ENCODE peak calls at places on chromosomes 16 and 17, in seven cellular contexts. One of them, this sample, is unnamed.

GRCh38 chr16:51851111-51851510 is 695.8 kb downstream of the TOX3 start:
- DNase-seq in body of pancreas: no peak
- DNase-seq in AG04450: no peak
- DNase-seq in cardiac fibroblast: no peak
- DNase-seq in heart left ventricle: no peak
- DNase-seq in CD4-positive, alpha-beta T cell: no peak
- DNase-seq in lower leg skin: no peak
- DNase-seq in this sample: no peak

GRCh38 chr16:86391987-86392386 is 118.3 kb upstream of the FOXF1 start:
- DNase-seq in cardiac fibroblast: no peak
- DNase-seq in CD4-positive, alpha-beta T cell: no peak
- DNase-seq in body of pancreas: no peak
- DNase-seq in heart left ventricle: no peak
- DNase-seq in AG04450: peak
- DNase-seq in lower leg skin: no peak
- DNase-seq in this sample: no peak

GRCh38 chr16:69477546-69477945 is 53.1 kb downstream of the CYB5B start:
- DNase-seq in heart left ventricle: no peak
- DNase-seq in body of pancreas: no peak
- DNase-seq in AG04450: no peak
- DNase-seq in lower leg skin: no peak
- DNase-seq in CD4-positive, alpha-beta T cell: no peak
- DNase-seq in cardiac fibroblast: peak
- DNase-seq in this sample: no peak

GRCh38 chr16:14454391-14454790 is 175.7 kb downstream of the PARN start:
- DNase-seq in lower leg skin: no peak
- DNase-seq in cardiac fibroblast: no peak
- DNase-seq in CD4-positive, alpha-beta T cell: no peak
- DNase-seq in AG04450: peak
- DNase-seq in body of pancreas: no peak
- DNase-seq in heart left ventricle: no peak
- DNase-seq in this sample: no peak

GRCh38 chr17:9211133-9211765 is 189.9 kb downstream of the NTN1 start:
- DNase-seq in lower leg skin: no peak
- DNase-seq in CD4-positive, alpha-beta T cell: no peak
- DNase-seq in heart left ventricle: no peak
- DNase-seq in body of pancreas: no peak
- DNase-seq in AG04450: no peak
- DNase-seq in cardiac fibroblast: no peak
- DNase-seq in this sample: no peak

GRCh38 chr17:83173997-83174858 is 94.8 kb downstream of the METRNL start:
- DNase-seq in heart left ventricle: peak
- DNase-seq in cardiac fibroblast: peak
- DNase-seq in CD4-positive, alpha-beta T cell: no peak
- DNase-seq in body of pancreas: peak
- DNase-seq in lower leg skin: peak
- DNase-seq in AG04450: no peak
- DNase-seq in this sample: no peak

GRCh38 chr16:19901164-19901563 is 16.5 kb upstream of the GPRC5B start:
- DNase-seq in lower leg skin: no peak
- DNase-seq in CD4-positive, alpha-beta T cell: no peak
- DNase-seq in body of pancreas: no peak
- DNase-seq in cardiac fibroblast: no peak
- DNase-seq in AG04450: no peak
- DNase-seq in heart left ventricle: no peak
- DNase-seq in this sample: no peak

GRCh38 chr17:79714129-79714528 is 16.6 kb upstream of the ENPP7 start:
- DNase-seq in cardiac fibroblast: no peak
- DNase-seq in body of pancreas: no peak
- DNase-seq in lower leg skin: no peak
- DNase-seq in CD4-positive, alpha-beta T cell: no peak
- DNase-seq in AG04450: no peak
- DNase-seq in heart left ventricle: no peak
- DNase-seq in this sample: no peak

GRCh38 chr16:79001156-79001997 is 599.2 kb downstream of the MAF start:
- DNase-seq in AG04450: no peak
- DNase-seq in cardiac fibroblast: no peak
- DNase-seq in lower leg skin: no peak
- DNase-seq in CD4-positive, alpha-beta T cell: no peak
- DNase-seq in heart left ventricle: no peak
- DNase-seq in body of pancreas: no peak
- DNase-seq in this sample: no peak

GRCh38 chr17:50060951-50061712 is 5.2 kb downstream of the ITGA3 start:
- DNase-seq in heart left ventricle: peak
- DNase-seq in CD4-positive, alpha-beta T cell: no peak
- DNase-seq in cardiac fibroblast: peak
- DNase-seq in AG04450: no peak
- DNase-seq in lower leg skin: no peak
- DNase-seq in body of pancreas: peak
- DNase-seq in this sample: no peak

GRCh38 chr17:60094754-60095153 is 16.0 kb upstream of the HEATR6 start:
- DNase-seq in CD4-positive, alpha-beta T cell: no peak
- DNase-seq in body of pancreas: no peak
- DNase-seq in AG04450: no peak
- DNase-seq in cardiac fibroblast: no peak
- DNase-seq in heart left ventricle: no peak
- DNase-seq in lower leg skin: no peak
- DNase-seq in this sample: no peak

GRCh38 chr17:38453951-38454421 is 25.7 kb downstream of the ARHGAP23 start:
- DNase-seq in cardiac fibroblast: peak
- DNase-seq in body of pancreas: no peak
- DNase-seq in lower leg skin: no peak
- DNase-seq in heart left ventricle: no peak
- DNase-seq in CD4-positive, alpha-beta T cell: no peak
- DNase-seq in AG04450: no peak
- DNase-seq in this sample: no peak

GRCh38 chr16:88618956-88619667 is 19.3 kb upstream of the IL17C start:
- DNase-seq in body of pancreas: no peak
- DNase-seq in lower leg skin: no peak
- DNase-seq in heart left ventricle: no peak
- DNase-seq in cardiac fibroblast: no peak
- DNase-seq in AG04450: no peak
- DNase-seq in CD4-positive, alpha-beta T cell: no peak
- DNase-seq in this sample: no peak

GRCh38 chr17:44578947-44579346 is 21.7 kb downstream of the FZD2 start:
- DNase-seq in lower leg skin: no peak
- DNase-seq in CD4-positive, alpha-beta T cell: no peak
- DNase-seq in AG04450: no peak
- DNase-seq in heart left ventricle: no peak
- DNase-seq in cardiac fibroblast: no peak
- DNase-seq in body of pancreas: no peak
- DNase-seq in this sample: no peak

GRCh38 chr16:87143661-87144121 is 173.5 kb downstream of the C16orf95 start:
- DNase-seq in CD4-positive, alpha-beta T cell: no peak
- DNase-seq in cardiac fibroblast: no peak
- DNase-seq in lower leg skin: no peak
- DNase-seq in heart left ventricle: no peak
- DNase-seq in body of pancreas: no peak
- DNase-seq in AG04450: no peak
- DNase-seq in this sample: no peak

GRCh38 chr17:7440113-7440822 is 956 bp downstream of the FGF11 start:
- DNase-seq in body of pancreas: peak
- DNase-seq in heart left ventricle: peak
- DNase-seq in lower leg skin: peak
- DNase-seq in AG04450: no peak
- DNase-seq in cardiac fibroblast: peak
- DNase-seq in CD4-positive, alpha-beta T cell: no peak
- DNase-seq in this sample: peak

GRCh38 chr17:42554250-42555121 is 1.8 kb downstream of the HSD17B1 start:
- DNase-seq in heart left ventricle: peak
- DNase-seq in AG04450: no peak
- DNase-seq in CD4-positive, alpha-beta T cell: peak
- DNase-seq in cardiac fibroblast: peak
- DNase-seq in lower leg skin: peak
- DNase-seq in body of pancreas: peak
- DNase-seq in this sample: no peak

DNA sequence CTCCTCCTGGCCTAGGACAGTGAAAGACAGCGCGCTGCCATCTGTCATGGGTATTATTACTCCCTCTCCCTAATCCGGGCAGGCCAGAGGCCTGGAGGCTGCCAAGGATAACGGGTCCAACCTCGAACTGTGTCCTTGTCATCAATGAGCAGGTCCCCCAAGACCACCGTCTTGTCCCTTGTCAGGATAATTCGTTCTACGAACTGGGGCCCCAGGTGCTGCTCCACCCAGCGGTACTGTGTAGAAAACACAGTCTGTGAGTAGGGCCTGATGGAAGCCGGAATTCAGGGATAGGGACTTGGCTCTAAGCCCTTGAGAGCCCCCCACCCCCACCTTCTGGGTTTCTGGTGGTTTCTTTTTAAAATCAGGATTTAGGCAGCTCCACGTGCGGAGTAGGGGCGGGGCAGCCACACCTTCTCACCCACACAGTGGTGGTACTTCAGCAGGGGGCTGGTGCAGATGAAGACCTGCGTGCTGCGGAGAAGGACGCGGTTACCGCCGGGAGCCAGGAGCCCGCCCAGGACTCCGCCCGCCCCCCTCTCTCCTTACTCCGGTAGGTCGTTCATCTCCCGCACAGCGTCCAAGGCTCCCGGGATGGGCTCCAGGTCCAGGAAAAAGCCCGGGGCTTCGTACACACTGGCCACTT is 787 bp downstream of the NT5C start:
- DNase-seq in body of pancreas: peak
- DNase-seq in AG04450: no peak
- DNase-seq in CD4-positive, alpha-beta T cell: peak
- DNase-seq in cardiac fibroblast: peak
- DNase-seq in heart left ventricle: peak
- DNase-seq in lower leg skin: peak
- DNase-seq in this sample: no peak
- TF ChIP-seq CTCF in body of pancreas: no peak
- TF ChIP-seq CTCF in AG04450: peak
- TF ChIP-seq CTCF in CD4-positive, alpha-beta T cell: no peak
- TF ChIP-seq CTCF in cardiac fibroblast: peak
- TF ChIP-seq CTCF in heart left ventricle: no peak
- TF ChIP-seq CTCF in lower leg skin: no peak
- TF ChIP-seq CTCF in this sample: no peak

GRCh38 chr17:48907713-48908046 is 527 bp upstream of the UBE2Z start:
- DNase-seq in heart left ventricle: no peak
- DNase-seq in AG04450: no peak
- DNase-seq in body of pancreas: no peak
- DNase-seq in lower leg skin: no peak
- DNase-seq in CD4-positive, alpha-beta T cell: no peak
- DNase-seq in cardiac fibroblast: peak
- DNase-seq in this sample: no peak
- TF ChIP-seq CTCF in heart left ventricle: no peak
- TF ChIP-seq CTCF in AG04450: no peak
- TF ChIP-seq CTCF in body of pancreas: no peak
- TF ChIP-seq CTCF in lower leg skin: no peak
- TF ChIP-seq CTCF in CD4-positive, alpha-beta T cell: no peak
- TF ChIP-seq CTCF in cardiac fibroblast: no peak
- TF ChIP-seq CTCF in this sample: no peak

GRCh38 chr17:633641-634091 is 81.0 kb downstream of the VPS53 start:
- DNase-seq in cardiac fibroblast: peak
- DNase-seq in body of pancreas: peak
- DNase-seq in AG04450: no peak
- DNase-seq in CD4-positive, alpha-beta T cell: no peak
- DNase-seq in heart left ventricle: peak
- DNase-seq in lower leg skin: no peak
- DNase-seq in this sample: no peak
- TF ChIP-seq CTCF in cardiac fibroblast: no peak
- TF ChIP-seq CTCF in body of pancreas: no peak
- TF ChIP-seq CTCF in AG04450: no peak
- TF ChIP-seq CTCF in CD4-positive, alpha-beta T cell: no peak
- TF ChIP-seq CTCF in heart left ventricle: no peak
- TF ChIP-seq CTCF in lower leg skin: no peak
- TF ChIP-seq CTCF in this sample: no peak

GRCh38 chr17:63694229-63694973 is 5.5 kb downstream of the LIMD2 start:
- DNase-seq in heart left ventricle: no peak
- DNase-seq in CD4-positive, alpha-beta T cell: no peak
- DNase-seq in cardiac fibroblast: no peak
- DNase-seq in body of pancreas: no peak
- DNase-seq in AG04450: no peak
- DNase-seq in lower leg skin: no peak
- DNase-seq in this sample: no peak

GRCh38 chr17:63694974-63695773 is 4.8 kb downstream of the LIMD2 start:
- DNase-seq in body of pancreas: no peak
- DNase-seq in heart left ventricle: no peak
- DNase-seq in AG04450: no peak
- DNase-seq in lower leg skin: no peak
- DNase-seq in CD4-positive, alpha-beta T cell: no peak
- DNase-seq in cardiac fibroblast: no peak
- DNase-seq in this sample: no peak

GRCh38 chr17:63693411-63694113 is 6.4 kb downstream of the LIMD2 start:
- DNase-seq in body of pancreas: no peak
- DNase-seq in CD4-positive, alpha-beta T cell: no peak
- DNase-seq in lower leg skin: no peak
- DNase-seq in heart left ventricle: no peak
- DNase-seq in AG04450: no peak
- DNase-seq in cardiac fibroblast: no peak
- DNase-seq in this sample: no peak

GRCh38 chr17:63689479-63689878 is 10.4 kb downstream of the LIMD2 start:
- DNase-seq in AG04450: no peak
- DNase-seq in lower leg skin: no peak
- DNase-seq in cardiac fibroblast: no peak
- DNase-seq in heart left ventricle: no peak
- DNase-seq in CD4-positive, alpha-beta T cell: no peak
- DNase-seq in body of pancreas: no peak
- DNase-seq in this sample: no peak

GRCh38 chr17:63692195-63692816 is 7.6 kb downstream of the LIMD2 start:
- DNase-seq in heart left ventricle: no peak
- DNase-seq in AG04450: no peak
- DNase-seq in cardiac fibroblast: no peak
- DNase-seq in CD4-positive, alpha-beta T cell: no peak
- DNase-seq in body of pancreas: no peak
- DNase-seq in lower leg skin: no peak
- DNase-seq in this sample: no peak
- TF ChIP-seq CTCF in heart left ventricle: no peak
- TF ChIP-seq CTCF in AG04450: no peak
- TF ChIP-seq CTCF in cardiac fibroblast: no peak
- TF ChIP-seq CTCF in CD4-positive, alpha-beta T cell: no peak
- TF ChIP-seq CTCF in body of pancreas: no peak
- TF ChIP-seq CTCF in lower leg skin: no peak
- TF ChIP-seq CTCF in this sample: no peak

GRCh38 chr16:1152651-1153259 is at the start of gene CACNA1H:
- DNase-seq in AG04450: no peak
- DNase-seq in heart left ventricle: peak
- DNase-seq in lower leg skin: no peak
- DNase-seq in cardiac fibroblast: no peak
- DNase-seq in body of pancreas: no peak
- DNase-seq in CD4-positive, alpha-beta T cell: peak
- DNase-seq in this sample: no peak
- TF ChIP-seq CTCF in AG04450: peak
- TF ChIP-seq CTCF in heart left ventricle: peak
- TF ChIP-seq CTCF in lower leg skin: no peak
- TF ChIP-seq CTCF in cardiac fibroblast: no peak
- TF ChIP-seq CTCF in body of pancreas: no peak
- TF ChIP-seq CTCF in CD4-positive, alpha-beta T cell: no peak
- TF ChIP-seq CTCF in this sample: no peak

DNA sequence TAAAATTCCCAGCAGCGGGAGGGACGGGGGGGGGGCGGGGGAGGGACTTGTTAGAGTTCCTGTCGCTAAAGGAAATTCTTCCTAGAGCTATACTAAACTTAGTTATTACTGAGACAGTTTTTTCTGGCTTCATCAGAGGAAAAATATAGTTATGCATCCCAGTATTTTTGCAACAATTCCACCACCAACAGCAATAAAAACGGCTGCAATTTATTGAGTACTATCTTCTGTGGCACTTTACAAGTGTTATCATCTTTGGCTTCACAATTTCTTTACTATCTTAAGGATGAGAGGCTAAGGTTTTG is 6.9 kb upstream of the DHRS7B start:
- DNase-seq in heart left ventricle: no peak
- DNase-seq in CD4-positive, alpha-beta T cell: no peak
- DNase-seq in lower leg skin: no peak
- DNase-seq in cardiac fibroblast: no peak
- DNase-seq in body of pancreas: no peak
- DNase-seq in AG04450: no peak
- DNase-seq in this sample: no peak
- TF ChIP-seq CTCF in heart left ventricle: no peak
- TF ChIP-seq CTCF in CD4-positive, alpha-beta T cell: peak
- TF ChIP-seq CTCF in lower leg skin: no peak
- TF ChIP-seq CTCF in cardiac fibroblast: no peak
- TF ChIP-seq CTCF in body of pancreas: no peak
- TF ChIP-seq CTCF in AG04450: no peak
- TF ChIP-seq CTCF in this sample: no peak